ENCODE peak calls at places on chromosomes 11 and 22, in six cellular contexts. Z is HCT116, L is thoracic aorta, N is tibial nerve, C is gastrocnemius medialis, M is pancreas. U is an unnamed sample. For H3K4me1, the result is how much of the 10 kb centered on the place peaks cover.

GRCh38 chr11:2175659-2176058 is 4.0 kb upstream of the TH start:
- DNase-seq in M (no peak), N (no peak), Z (no peak), L (no peak), C (no peak), U (no peak)

GRCh38 chr11:32616903-32617302 is 33.3 kb downstream of the EIF3M start:
- DNase-seq in N (no peak), Z (no peak), C (no peak), L (no peak), M (no peak), U (no peak)

GRCh38 chr22:17712441-17712840 is 61.8 kb downstream of the BID start:
- DNase-seq in Z (no peak), N (no peak), M (no peak), C (no peak), L (no peak), U (no peak)

GRCh38 chr11:86341382-86341781 is 33.3 kb upstream of the CCDC81 start:
- DNase-seq in M (no peak), C (no peak), Z (no peak), N (no peak), L (no peak), U (no peak)

GRCh38 chr11:117969160-117969991 is 16.8 kb upstream of the IL10RA start:
- DNase-seq in N (no peak), C (no peak), L (no peak), Z (no peak), M (no peak), U (no peak)

GRCh38 chr11:20873054-20873453 is 203.7 kb downstream of the NELL1 start:
- DNase-seq in M (no peak), N (no peak), L (no peak), C (no peak), Z (no peak), U (no peak)

GRCh38 chr22:37982151-37982838 is 2.1 kb downstream of the SOX10 start:
- DNase-seq in Z (no peak), L (no peak), C (no peak), M (no peak), N (no peak), U (no peak)

GRCh38 chr11:91299980-91300379 is 924.6 kb upstream of the FAT3 start:
- DNase-seq in C (no peak), N (no peak), Z (no peak), M (no peak), L (no peak), U (no peak)

GRCh38 chr11:22830082-22830414 is 447 bp upstream of the SVIP start:
- DNase-seq in C (no peak), N (no peak), M (no peak), L (no peak), Z (no peak), U (no peak)

GRCh38 chr11:2825261-2825885 is 60.2 kb downstream of the CDKN1C start:
- DNase-seq in Z (no peak), M (peak), C (peak), L (peak), N (peak), U (peak)

GRCh38 chr11:22566293-22566692 is 59.3 kb downstream of the FANCF start:
- DNase-seq in M (no peak), N (no peak), Z (no peak), C (no peak), L (no peak), U (no peak)

GRCh38 chr11:32511926-32512325 is 71.7 kb upstream of the EIF3M start:
- DNase-seq in Z (no peak), N (no peak), C (no peak), M (no peak), L (no peak), U (no peak)

GRCh38 chr22:44892243-44892642 is 117.6 kb downstream of the PHF21B start:
- DNase-seq in Z (no peak), C (no peak), M (no peak), N (no peak), L (no peak), U (no peak)

GRCh38 chr11:111336582-111337256 is 38.4 kb downstream of the POU2AF3 start:
- DNase-seq in N (no peak), L (no peak), M (no peak), C (no peak), Z (no peak), U (no peak)

GRCh38 chr11:3120071-3120792 is 44.9 kb downstream of the OSBPL5 start:
- DNase-seq in Z (no peak), M (no peak), N (peak), C (peak), L (no peak), U (no peak)

GRCh38 chr11:15622231-15622890 is 507.6 kb downstream of the INSC start:
- DNase-seq in C (no peak), L (no peak), M (no peak), N (no peak), Z (no peak), U (no peak)

GRCh38 chr11:57490456-57491248 is 24.9 kb downstream of the SLC43A1 start:
- DNase-seq in C (no peak), M (no peak), L (no peak), Z (no peak), N (no peak), U (no peak)

GRCh38 chr11:64019106-64020031 is 16.4 kb upstream of the FLRT1 start:
- DNase-seq in L (no peak), M (no peak), Z (no peak), C (no peak), N (no peak), U (no peak)

GRCh38 chr11:17779861-17780594 is 45.4 kb downstream of the KCNC1 start:
- DNase-seq in Z (no peak), C (no peak), N (no peak), L (no peak), M (no peak), U (no peak)

GRCh38 chr11:63917685-63918523 is 940 bp upstream of the RCOR2 start:
- DNase-seq in C (peak), M (no peak), Z (peak), N (peak), L (no peak), U (no peak)

GRCh38 chr11:56292154-56292553 is at the start of gene OR8H1:
- DNase-seq in N (no peak), L (no peak), Z (no peak), C (no peak), M (no peak), U (no peak)

GRCh38 chr11:62400760-62401159 is 18.1 kb upstream of the SCGB1A1 start:
- DNase-seq in L (peak), C (peak), N (peak), M (peak), Z (no peak), U (peak)

GRCh38 chr11:2483426-2483825 is 38.6 kb downstream of the KCNQ1 start:
- DNase-seq in M (no peak), Z (no peak), N (no peak), L (no peak), C (no peak), U (no peak)

GRCh38 chr11:120211522-120212258 is 858 bp downstream of the OAF start:
- DNase-seq in N (no peak), L (no peak), C (no peak), Z (no peak), M (no peak), U (no peak)

GRCh38 chr11:111978028-111978771 is 41.1 kb downstream of the DIXDC1 start:
- DNase-seq in M (no peak), Z (no peak), C (peak), N (peak), L (no peak), U (peak)

GRCh38 chr22:39487826-39488520 is 14.1 kb upstream of the MIEF1 start:
- DNase-seq in C (no peak), N (no peak), M (no peak), L (no peak), Z (no peak), U (no peak)

GRCh38 chr11:69896250-69896649 is 77.0 kb upstream of the FGF3 start:
- DNase-seq in M (no peak), C (no peak), N (no peak), L (no peak), Z (no peak), U (no peak)

GRCh38 chr22:44025171-44026065 is 1.3 kb downstream of the PARVB start:
- DNase-seq in N (no peak), C (no peak), M (no peak), Z (no peak), L (no peak), U (peak)

GRCh38 chr11:12499071-12499470 is 121.7 kb downstream of the PARVA start:
- DNase-seq in M (no peak), N (no peak), L (no peak), Z (no peak), C (no peak), U (no peak)

GRCh38 chr11:66316849-66317251 is at the start of gene CD248:
- DNase-seq in C (peak), Z (no peak), M (no peak), L (no peak), N (peak), U (no peak)

GRCh38 chr11:67303989-67304411 is 670 bp downstream of the SSH3 start:
- DNase-seq in L (no peak), N (no peak), M (peak), C (peak), Z (no peak), U (peak)

DNA sequence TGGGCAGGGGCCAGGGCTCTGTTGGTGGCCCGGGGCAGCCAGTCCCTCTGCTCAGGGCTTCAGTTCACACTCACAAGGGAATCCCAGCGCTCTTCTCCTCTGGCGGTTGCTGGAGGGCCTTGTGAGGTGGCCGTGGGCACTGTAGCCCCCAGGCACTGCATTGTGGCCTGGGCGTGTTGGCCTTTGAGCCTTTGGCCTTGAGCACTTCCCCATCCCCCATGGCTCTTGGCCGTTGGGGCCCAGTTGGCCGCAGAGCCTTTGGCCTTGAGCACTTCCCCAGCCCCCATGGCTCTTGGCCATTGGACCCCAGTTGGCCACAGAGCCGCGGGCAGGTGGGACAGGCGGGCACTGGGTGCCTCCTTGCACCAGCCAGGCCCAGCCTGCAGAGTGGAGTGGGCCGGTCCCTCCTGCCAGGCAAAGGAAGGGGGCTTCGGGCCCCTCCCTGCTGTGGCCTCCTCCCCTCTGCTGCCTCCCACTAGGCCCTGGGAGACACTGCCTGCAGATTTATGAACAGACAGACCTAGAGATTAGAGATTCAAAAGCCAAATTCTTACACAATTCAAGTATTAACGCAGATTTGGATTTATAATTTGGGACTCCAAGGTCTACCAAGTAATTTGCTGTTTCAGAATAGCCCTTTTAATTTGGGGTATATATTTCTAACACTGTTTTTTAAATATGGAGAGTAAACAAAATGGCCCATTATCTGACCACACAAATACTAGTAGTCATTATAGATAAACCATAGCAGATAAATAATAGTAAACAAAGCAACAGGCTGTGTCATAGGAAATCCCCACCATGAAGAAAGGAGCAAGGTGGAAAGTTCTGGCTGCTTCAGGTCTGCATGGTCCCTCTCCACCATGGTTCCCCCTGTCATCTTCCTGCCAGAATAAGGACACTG is 18.2 kb upstream of the TXNRD2 start:
- DNase-seq in M (no peak), C (no peak), Z (no peak), L (no peak), N (no peak), U (no peak)
- H3K27ac ChIP-seq in M (no peak), C (no peak), Z (peak), L (no peak), N (peak), U (peak)

GRCh38 chr11:76665172-76665571 is 5.4 kb downstream of the LRRC32 start:
- DNase-seq in C (peak), N (no peak), M (peak), L (no peak), Z (no peak), U (peak)

GRCh38 chr11:76666830-76667229 is 3.7 kb downstream of the LRRC32 start:
- DNase-seq in N (no peak), L (no peak), C (peak), M (no peak), Z (no peak), U (no peak)

GRCh38 chr11:76666408-76666807 is 4.1 kb downstream of the LRRC32 start:
- DNase-seq in M (peak), C (peak), N (peak), L (no peak), Z (no peak), U (peak)

GRCh38 chr11:76664578-76665061 is 5.9 kb downstream of the LRRC32 start:
- DNase-seq in N (no peak), Z (no peak), L (no peak), M (peak), C (no peak), U (no peak)

DNA sequence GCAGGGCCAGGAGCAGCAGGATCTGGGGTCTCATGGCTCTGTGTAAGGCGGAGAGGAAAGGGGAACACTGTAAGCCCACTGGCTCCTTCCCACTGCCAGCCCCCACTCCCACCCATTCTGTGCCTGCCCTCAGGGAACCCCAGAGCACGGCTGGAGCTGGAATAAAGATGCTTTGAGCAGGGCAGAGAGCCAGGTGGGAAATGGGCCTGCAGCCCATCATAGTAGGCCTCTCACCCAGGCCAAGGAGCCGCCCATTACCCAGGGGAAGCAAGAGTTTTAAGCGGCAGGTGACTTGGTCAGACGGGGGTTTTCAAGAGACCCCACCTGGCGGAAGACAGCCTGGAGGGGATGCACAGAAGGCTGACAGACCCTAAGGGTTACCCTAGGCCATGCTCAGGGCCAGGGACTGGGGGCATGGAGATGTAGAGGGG is 4.6 kb downstream of the LRRC32 start:
- DNase-seq in N (peak), L (no peak), Z (no peak), C (peak), M (no peak), U (no peak)
- H3K4me1 ChIP-seq in N (under half), L (half or more), Z (under half), C (under half), M (under half), U (under half)

GRCh38 chr22:28983788-28984441 is 77.7 kb downstream of the C22orf31 start:
- DNase-seq in M (no peak), C (no peak), N (no peak), L (no peak), Z (no peak), U (no peak)
- H3K27ac ChIP-seq in M (no peak), C (no peak), N (no peak), L (no peak), Z (no peak), U (no peak)

DNA sequence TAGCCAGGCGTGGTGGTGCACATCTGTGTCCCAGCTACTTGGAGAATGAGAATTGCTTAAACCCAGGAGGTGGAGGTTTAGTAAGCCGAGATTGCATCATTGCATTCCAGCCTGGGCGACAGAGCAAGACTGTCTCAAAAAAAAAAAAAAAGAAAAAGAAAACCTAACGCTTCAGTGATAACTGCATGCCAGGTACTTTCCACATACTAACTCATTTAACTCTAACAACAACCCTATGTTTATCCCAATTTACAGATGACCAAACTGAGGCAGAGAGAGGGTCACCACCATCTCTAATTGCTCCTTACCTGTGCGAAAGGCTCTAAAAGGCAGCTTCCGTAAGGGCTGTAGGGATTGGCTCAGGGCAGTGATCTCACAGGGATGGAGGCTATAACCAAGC is 11.6 kb downstream of the PISD start:
- DNase-seq in L (no peak), M (no peak), C (no peak), Z (no peak), N (no peak), U (no peak)
- H3K4me1 ChIP-seq in L (under half), M (under half), C (under half), Z (half or more), N (under half), U (under half)

GRCh38 chr22:35589736-35590079 is 27.4 kb downstream of the MB start:
- DNase-seq in C (no peak), M (no peak), N (no peak), Z (no peak), L (no peak), U (no peak)
- H3K27ac ChIP-seq in C (peak), M (no peak), N (no peak), Z (peak), L (no peak), U (peak)

DNA sequence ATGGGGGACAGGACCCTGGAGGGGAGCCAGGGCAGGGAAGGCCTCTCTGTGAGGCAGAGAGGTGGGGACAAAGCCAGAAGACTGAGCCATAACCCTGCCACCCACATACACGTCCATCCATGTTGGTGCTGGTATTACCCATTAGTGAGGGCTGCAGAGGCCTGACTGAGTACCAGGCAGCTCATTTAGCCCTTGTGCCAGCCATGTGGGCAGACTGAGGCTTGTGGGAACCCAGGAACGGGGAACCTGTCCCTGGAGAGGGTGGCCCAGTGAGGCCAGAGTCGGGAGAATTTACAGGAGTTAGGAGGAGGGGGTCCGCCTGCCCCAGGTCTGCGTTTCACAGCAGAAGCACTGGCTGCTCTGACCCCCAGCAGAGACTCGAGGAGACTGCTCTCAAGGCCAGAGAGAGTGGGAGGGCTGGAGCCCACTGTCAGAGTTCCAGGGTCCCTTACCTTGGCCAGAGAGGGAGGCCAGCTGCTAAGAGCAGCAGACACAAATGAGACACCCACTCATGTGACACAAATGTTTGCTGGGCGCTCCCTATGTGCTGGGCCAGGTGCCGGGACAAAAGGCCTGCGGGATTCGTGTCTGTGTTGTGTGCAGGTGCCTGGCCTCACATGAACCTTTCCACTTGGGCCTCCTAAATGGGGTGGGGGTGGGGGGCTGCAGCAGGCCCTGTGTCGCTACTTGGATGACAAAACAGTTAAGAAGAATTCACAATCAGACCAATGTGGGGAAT is 2.7 kb upstream of the TNFRSF13C start:
- DNase-seq in N (no peak), Z (no peak), L (no peak), C (no peak), M (no peak), U (no peak)
- H3K4me1 ChIP-seq in N (under half), Z (under half), L (under half), C (under half), M (under half), U (under half)

DNA sequence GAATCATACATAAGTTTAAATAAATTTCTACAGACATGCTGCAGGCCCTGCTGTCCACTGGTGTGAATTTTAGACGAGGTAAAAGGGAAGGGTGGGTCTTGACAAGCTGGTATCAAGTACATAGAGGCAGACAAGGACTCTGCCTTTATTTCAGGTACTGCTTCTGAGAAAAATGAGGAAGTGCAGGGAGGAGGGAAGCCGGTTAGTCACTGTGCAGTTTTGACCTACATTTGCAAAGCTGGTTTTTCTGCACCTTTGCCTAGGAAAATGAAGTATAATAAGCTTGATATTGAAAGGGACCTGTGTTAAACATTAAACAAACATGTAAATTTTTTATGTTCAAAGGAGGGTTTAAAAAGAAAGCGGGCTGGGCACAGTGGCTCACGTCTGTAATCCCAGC is 24.6 kb downstream of the TMEM45B start:
- DNase-seq in C (no peak), N (no peak), Z (no peak), M (no peak), L (no peak), U (no peak)
- H3K27ac ChIP-seq in C (no peak), N (no peak), Z (no peak), M (peak), L (no peak), U (no peak)